ENCODE peak calls at places on chromosomes 6 and 20, in seven cellular contexts. Q, G, F, N, W, P and I are unnamed samples.

GRCh38 chr6:121897337-121897760 is 461.9 kb downstream of the GJA1 start:
- DNase-seq in N (no peak), Q (peak), G (no peak), P (peak), F (no peak), W (peak), I (peak)

GRCh38 chr6:56671651-56672461 is 29.2 kb upstream of the DST start:
- DNase-seq in Q (no peak), G (no peak), F (peak), N (no peak), W (no peak), P (no peak), I (no peak)

GRCh38 chr6:45923831-45924391 is 91.7 kb downstream of the CLIC5 start:
- DNase-seq in W (peak), F (no peak), N (no peak), Q (no peak), G (no peak), P (no peak), I (peak)

GRCh38 chr6:132537145-132537544 is 932 bp upstream of the TAAR9 start:
- DNase-seq in F (no peak), G (no peak), Q (no peak), P (no peak), N (no peak), W (no peak), I (no peak)

GRCh38 chr6:5135783-5136376 is 50.7 kb downstream of the PPP1R3G start:
- DNase-seq in W (peak), Q (peak), N (peak), G (peak), P (peak), F (peak), I (peak)

GRCh38 chr6:113886512-113886911 is 29.4 kb downstream of the MARCKS start:
- DNase-seq in W (no peak), Q (no peak), F (no peak), G (no peak), N (no peak), P (no peak), I (no peak)

GRCh38 chr20:43658723-43659419 is 8.0 kb upstream of the MYBL2 start:
- DNase-seq in G (peak), N (no peak), Q (no peak), W (no peak), F (no peak), P (no peak), I (no peak)

GRCh38 chr6:170393807-170394399 is 87.3 kb downstream of the FAM120B start:
- DNase-seq in Q (no peak), W (peak), G (no peak), P (no peak), F (no peak), N (no peak), I (no peak)

GRCh38 chr6:33306356-33306755 is 7.5 kb downstream of the TAPBP start:
- DNase-seq in P (no peak), W (no peak), F (no peak), N (no peak), G (no peak), Q (no peak), I (no peak)

GRCh38 chr6:9292975-9293374 is 857.6 kb upstream of the SLC35B3 start:
- DNase-seq in G (no peak), W (no peak), F (no peak), P (no peak), Q (peak), N (no peak), I (no peak)

GRCh38 chr20:38805502-38805957 is at the start of gene PPP1R16B:
- DNase-seq in P (peak), Q (peak), N (peak), F (no peak), W (no peak), G (peak), I (no peak)

GRCh38 chr6:160269771-160270170 is 11.2 kb upstream of the SLC22A2 start:
- DNase-seq in G (no peak), W (no peak), N (no peak), F (no peak), P (no peak), Q (no peak), I (no peak)

GRCh38 chr20:9609892-9610502 is 95.6 kb downstream of the LAMP5 start:
- DNase-seq in N (no peak), F (peak), W (peak), G (peak), P (peak), Q (peak), I (peak)

GRCh38 chr6:158219229-158219628 is 51.1 kb downstream of the GTF2H5 start:
- DNase-seq in W (peak), F (no peak), N (no peak), Q (peak), G (no peak), P (no peak), I (peak)

GRCh38 chr6:27864906-27865883 is 47.0 kb downstream of the OR2B2 start:
- DNase-seq in W (peak), Q (peak), F (peak), G (peak), P (peak), N (no peak), I (peak)

GRCh38 chr20:33158637-33159385 is 9.1 kb upstream of the BPIFA2 start:
- DNase-seq in W (no peak), P (no peak), F (no peak), Q (no peak), G (no peak), N (no peak), I (no peak)

GRCh38 chr6:52330470-52330869 is 31.5 kb upstream of the PAQR8 start:
- DNase-seq in P (no peak), G (no peak), W (no peak), N (no peak), Q (no peak), F (no peak), I (no peak)

GRCh38 chr20:19809487-19809886 is 51.4 kb downstream of the RIN2 start:
- DNase-seq in N (no peak), G (no peak), W (no peak), P (no peak), Q (no peak), F (no peak), I (no peak)

GRCh38 chr6:1129141-1129540 is 182.8 kb upstream of the FOXQ1 start:
- DNase-seq in P (no peak), F (no peak), Q (no peak), G (no peak), N (no peak), W (peak), I (no peak)

GRCh38 chr20:50338479-50339195 is 148.0 kb downstream of the CEBPB start:
- DNase-seq in Q (no peak), G (no peak), W (no peak), N (peak), P (peak), F (no peak), I (no peak)

GRCh38 chr20:35339007-35339406 is 46.8 kb upstream of the FAM83C start:
- DNase-seq in W (peak), N (no peak), P (no peak), F (no peak), Q (peak), G (no peak), I (peak)

GRCh38 chr6:143236151-143236788 is 175.6 kb downstream of the AIG1 start:
- DNase-seq in N (no peak), F (no peak), G (no peak), Q (no peak), W (no peak), P (no peak), I (peak)

GRCh38 chr6:89581669-89582068 is 56.9 kb downstream of the LYRM2 start:
- DNase-seq in G (no peak), F (no peak), Q (no peak), P (peak), W (no peak), N (no peak), I (no peak)

GRCh38 chr6:53151676-53152075 is 3.0 kb upstream of the GCM1 start:
- DNase-seq in P (peak), Q (no peak), F (no peak), W (no peak), G (peak), N (no peak), I (peak)

GRCh38 chr6:107870379-107870778 is 46.3 kb upstream of the SCML4 start:
- DNase-seq in Q (peak), W (peak), F (no peak), P (no peak), G (no peak), N (no peak), I (peak)

GRCh38 chr6:151263967-151264366 is 24.2 kb downstream of the AKAP12 start:
- DNase-seq in N (no peak), Q (peak), F (peak), W (no peak), P (no peak), G (no peak), I (no peak)

GRCh38 chr6:167575201-167575696 is 250.4 kb downstream of the TTLL2 start:
- DNase-seq in P (no peak), N (no peak), Q (peak), W (no peak), G (no peak), F (no peak), I (no peak)

GRCh38 chr6:37640776-37641395 is 56.8 kb downstream of the MDGA1 start:
- DNase-seq in N (no peak), W (no peak), G (no peak), F (no peak), Q (no peak), P (no peak), I (no peak)

GRCh38 chr6:5665173-5665572 is 341.6 kb downstream of the NRN1 start:
- DNase-seq in F (no peak), P (no peak), Q (no peak), N (peak), W (no peak), G (peak), I (no peak)

GRCh38 chr20:37680420-37680819 is 13.4 kb upstream of the CTNNBL1 start:
- DNase-seq in P (no peak), W (peak), Q (no peak), N (no peak), G (no peak), F (no peak), I (no peak)

GRCh38 chr6:38018755-38019165 is 199.2 kb downstream of the ZFAND3 start:
- DNase-seq in Q (no peak), G (no peak), N (no peak), F (no peak), W (no peak), P (no peak), I (no peak)

GRCh38 chr6:142187209-142187608 is 40.1 kb downstream of the VTA1 start:
- DNase-seq in N (no peak), G (no peak), F (no peak), W (no peak), Q (peak), P (no peak), I (peak)

GRCh38 chr6:2229039-2229438 is 16.4 kb downstream of the GMDS start:
- DNase-seq in G (no peak), W (no peak), F (no peak), P (no peak), N (no peak), Q (peak), I (peak)

GRCh38 chr6:6923605-6924004 is 184.2 kb upstream of the RREB1 start:
- DNase-seq in W (no peak), N (no peak), Q (no peak), F (no peak), G (no peak), P (no peak), I (no peak)

GRCh38 chr6:92777146-92777740 is 642.1 kb downstream of the EPHA7 start:
- DNase-seq in Q (peak), W (peak), P (peak), G (peak), F (no peak), N (no peak), I (peak)

GRCh38 chr6:150987371-150987828 is 121.9 kb downstream of the MTHFD1L start:
- DNase-seq in W (peak), G (no peak), N (no peak), P (no peak), F (no peak), Q (no peak), I (peak)

GRCh38 chr6:79711167-79711566 is 80.0 kb downstream of the SH3BGRL2 start:
- DNase-seq in Q (no peak), F (no peak), W (no peak), P (no peak), G (no peak), N (no peak), I (no peak)

GRCh38 chr6:79712616-79713015 is 81.5 kb downstream of the SH3BGRL2 start:
- DNase-seq in Q (no peak), G (no peak), F (no peak), W (no peak), P (no peak), N (no peak), I (no peak)

GRCh38 chr6:79710127-79710526 is 79.0 kb downstream of the SH3BGRL2 start:
- DNase-seq in F (no peak), N (no peak), Q (no peak), W (no peak), P (no peak), G (no peak), I (no peak)

GRCh38 chr6:79712144-79712543 is 81.0 kb downstream of the SH3BGRL2 start:
- DNase-seq in N (no peak), F (no peak), G (no peak), Q (no peak), P (no peak), W (no peak), I (no peak)

GRCh38 chr6:79713701-79714322 is 82.7 kb downstream of the SH3BGRL2 start:
- DNase-seq in W (peak), G (peak), Q (peak), N (peak), F (peak), P (peak), I (peak)
- TF ChIP-seq CTCF in W (peak), G (peak), Q (peak), N (peak), F (no peak), P (peak), I (peak)

DNA sequence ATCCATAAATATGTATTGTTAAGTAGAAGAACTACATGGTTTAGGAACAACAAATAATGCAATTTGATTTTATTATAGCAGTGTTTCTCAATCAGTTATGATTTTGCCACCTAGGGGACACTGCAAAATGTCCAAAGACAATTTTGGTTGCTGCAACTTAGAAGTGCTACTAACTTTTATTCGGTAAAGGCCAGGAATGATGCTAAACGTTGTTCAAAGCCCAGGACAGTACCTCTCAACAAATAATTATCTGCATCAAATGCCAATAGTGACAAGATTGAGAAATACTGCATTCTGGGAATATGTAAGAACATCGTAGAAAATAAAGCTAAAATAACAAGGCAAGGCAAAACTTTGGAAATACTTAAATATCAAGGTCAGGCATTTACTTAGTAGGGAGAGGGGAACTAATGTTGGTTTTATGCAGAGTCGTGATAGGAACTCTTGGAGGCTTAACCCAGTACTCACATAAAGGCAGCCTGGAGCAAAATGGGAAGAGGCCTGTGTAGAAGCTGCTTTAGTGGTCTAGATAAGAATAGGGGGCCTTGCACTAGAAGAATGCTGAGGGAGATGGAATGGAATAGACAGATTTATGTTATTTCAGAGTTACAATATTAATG is 687.1 kb upstream of the CITED2 start:
- DNase-seq in N (no peak), P (no peak), Q (no peak), W (no peak), F (no peak), G (no peak), I (no peak)
- TF ChIP-seq CTCF in N (no peak), P (no peak), Q (no peak), W (no peak), F (no peak), G (no peak), I (no peak)

DNA sequence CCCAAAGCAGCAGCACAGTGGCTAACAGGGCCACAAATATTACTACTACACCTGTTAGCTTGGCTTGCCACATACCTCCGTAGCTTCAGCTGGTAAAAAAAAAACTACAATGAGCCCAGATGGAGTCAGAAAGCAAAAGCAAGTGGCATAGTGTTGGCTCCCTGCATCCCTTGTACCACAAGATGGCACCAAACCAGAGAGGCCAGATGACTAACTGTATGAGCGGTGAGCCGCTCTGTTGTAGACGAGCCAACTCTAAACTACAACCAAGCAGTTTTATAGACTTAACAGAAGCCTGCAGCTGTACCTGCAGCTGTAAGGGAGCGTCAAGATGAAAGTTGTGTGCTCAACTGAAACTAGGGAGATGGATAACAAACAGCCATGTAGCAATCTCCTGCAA is 84.5 kb upstream of the MCHR2 start:
- DNase-seq in N (no peak), Q (peak), G (peak), F (no peak), P (peak), W (peak), I (peak)
- TF ChIP-seq CTCF in N (no peak), Q (peak), G (peak), F (no peak), P (peak), W (peak), I (peak)

DNA sequence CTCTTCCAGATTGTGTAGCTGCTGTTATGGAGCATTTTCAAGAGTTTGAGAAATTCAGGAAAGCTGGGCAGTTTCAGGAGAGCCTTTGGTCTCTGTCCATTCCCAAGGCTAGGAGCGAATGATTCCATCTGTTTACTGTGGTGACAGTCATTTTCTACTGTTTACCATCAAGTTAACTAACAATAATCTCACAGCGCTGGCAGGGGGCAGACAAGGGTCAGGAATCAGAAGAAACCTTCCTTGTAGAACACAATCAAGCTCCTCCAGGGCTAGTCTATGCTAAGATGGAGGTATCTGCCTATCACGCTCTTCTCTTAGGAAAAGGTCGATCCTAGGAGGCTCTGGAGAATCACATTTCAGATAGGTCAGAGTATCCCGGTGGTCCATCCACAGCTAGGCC is 293.9 kb downstream of the KIF16B start:
- DNase-seq in Q (no peak), W (no peak), G (no peak), P (no peak), F (no peak), N (no peak), I (no peak)
- TF ChIP-seq CTCF in Q (no peak), W (no peak), G (no peak), P (no peak), F (no peak), N (no peak), I (no peak)